ENCODE peak calls at places on chromosomes 4 and X, in six cellular contexts. One of them, this sample, is unnamed. For H3K4me1, the result is how much of the 10 kb centered on the place peaks cover.

GRCh38 chr4:113476800-113477199 is 284.7 kb downstream of the CAMK2D start:
- DNase-seq in ovary: no peak
- DNase-seq in CD8-positive, alpha-beta memory T cell: no peak
- DNase-seq in neuronal stem cell: no peak
- DNase-seq in lower lobe of right lung: no peak
- DNase-seq in psoas muscle: no peak
- DNase-seq in this sample: no peak

GRCh38 chr4:36399762-36400353 is 118.4 kb downstream of the DTHD1 start:
- DNase-seq in ovary: no peak
- DNase-seq in CD8-positive, alpha-beta memory T cell: peak
- DNase-seq in neuronal stem cell: no peak
- DNase-seq in lower lobe of right lung: no peak
- DNase-seq in psoas muscle: no peak
- DNase-seq in this sample: peak

GRCh38 chr4:183098080-183098722 is 856 bp upstream of the WWC2 start:
- DNase-seq in ovary: peak
- DNase-seq in CD8-positive, alpha-beta memory T cell: no peak
- DNase-seq in neuronal stem cell: peak
- DNase-seq in lower lobe of right lung: peak
- DNase-seq in psoas muscle: peak
- DNase-seq in this sample: peak

GRCh38 chr4:72112514-72113156 is 80.8 kb downstream of the NPFFR2 start:
- DNase-seq in ovary: no peak
- DNase-seq in CD8-positive, alpha-beta memory T cell: no peak
- DNase-seq in neuronal stem cell: no peak
- DNase-seq in lower lobe of right lung: no peak
- DNase-seq in psoas muscle: no peak
- DNase-seq in this sample: no peak

GRCh38 chr4:15982833-15983528 is 20.0 kb upstream of the FGFBP2 start:
- DNase-seq in ovary: no peak
- DNase-seq in CD8-positive, alpha-beta memory T cell: no peak
- DNase-seq in neuronal stem cell: no peak
- DNase-seq in lower lobe of right lung: no peak
- DNase-seq in psoas muscle: no peak
- DNase-seq in this sample: no peak

GRCh38 chrX:105191878-105192277 is 28.6 kb downstream of the TEX13A start:
- DNase-seq in ovary: no peak
- DNase-seq in CD8-positive, alpha-beta memory T cell: no peak
- DNase-seq in neuronal stem cell: no peak
- DNase-seq in lower lobe of right lung: no peak
- DNase-seq in psoas muscle: no peak
- DNase-seq in this sample: no peak

GRCh38 chrX:44332437-44332836 is 11.0 kb downstream of the EFHC2 start:
- DNase-seq in ovary: no peak
- DNase-seq in CD8-positive, alpha-beta memory T cell: no peak
- DNase-seq in neuronal stem cell: no peak
- DNase-seq in lower lobe of right lung: no peak
- DNase-seq in psoas muscle: no peak
- DNase-seq in this sample: no peak

GRCh38 chrX:35890699-35891098 is 28.8 kb upstream of the CFAP47 start:
- DNase-seq in ovary: no peak
- DNase-seq in CD8-positive, alpha-beta memory T cell: no peak
- DNase-seq in neuronal stem cell: peak
- DNase-seq in lower lobe of right lung: no peak
- DNase-seq in psoas muscle: no peak
- DNase-seq in this sample: peak

GRCh38 chrX:57364145-57364544 is 77.6 kb downstream of the FAAH2 start:
- DNase-seq in ovary: no peak
- DNase-seq in CD8-positive, alpha-beta memory T cell: no peak
- DNase-seq in neuronal stem cell: no peak
- DNase-seq in lower lobe of right lung: no peak
- DNase-seq in psoas muscle: no peak
- DNase-seq in this sample: no peak

GRCh38 chr4:7238300-7238960 is 46.1 kb downstream of the SORCS2 start:
- DNase-seq in ovary: no peak
- DNase-seq in CD8-positive, alpha-beta memory T cell: no peak
- DNase-seq in neuronal stem cell: no peak
- DNase-seq in lower lobe of right lung: no peak
- DNase-seq in psoas muscle: no peak
- DNase-seq in this sample: no peak

GRCh38 chr4:139279723-139280620 is at the start of gene MGARP:
- DNase-seq in ovary: peak
- DNase-seq in CD8-positive, alpha-beta memory T cell: peak
- DNase-seq in neuronal stem cell: peak
- DNase-seq in lower lobe of right lung: peak
- DNase-seq in psoas muscle: no peak
- DNase-seq in this sample: no peak

GRCh38 chr4:1198070-1198844 is 25.9 kb upstream of the SPON2 start:
- DNase-seq in ovary: peak
- DNase-seq in CD8-positive, alpha-beta memory T cell: no peak
- DNase-seq in neuronal stem cell: no peak
- DNase-seq in lower lobe of right lung: no peak
- DNase-seq in psoas muscle: no peak
- DNase-seq in this sample: peak
- H3K4me1 ChIP-seq in ovary: under half
- H3K4me1 ChIP-seq in CD8-positive, alpha-beta memory T cell: under half
- H3K4me1 ChIP-seq in neuronal stem cell: under half
- H3K4me1 ChIP-seq in lower lobe of right lung: under half
- H3K4me1 ChIP-seq in psoas muscle: under half
- H3K4me1 ChIP-seq in this sample: under half

DNA sequence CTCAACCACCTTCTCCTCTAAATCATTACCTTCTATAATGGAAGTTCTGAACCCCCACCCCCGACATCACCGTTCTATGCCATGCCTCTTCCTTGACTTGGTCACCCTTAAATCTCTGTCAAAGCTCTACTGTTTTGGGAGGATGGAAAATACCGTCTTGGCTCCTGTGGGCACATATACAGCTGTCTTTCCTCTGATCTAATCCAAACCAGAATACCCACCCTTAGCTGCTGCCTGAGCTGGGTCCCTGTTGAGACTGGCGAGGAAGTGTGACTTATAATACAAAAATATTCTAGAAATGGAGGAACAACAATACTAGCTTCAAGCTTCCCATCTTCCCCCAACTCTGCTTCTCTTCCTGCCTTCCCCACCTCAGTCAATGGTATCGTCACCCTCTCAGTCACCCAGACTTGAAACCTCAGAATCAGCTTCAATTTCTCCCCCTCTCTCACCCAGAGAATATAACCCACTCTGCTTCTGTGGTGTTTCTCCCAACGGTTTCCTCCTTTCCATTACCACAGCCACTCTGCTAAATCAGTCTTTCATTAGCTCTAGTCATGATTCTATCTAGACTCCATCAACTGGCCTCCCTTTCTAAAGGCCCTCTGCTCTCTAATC is 583 bp upstream of the IL2RG start:
- DNase-seq in ovary: no peak
- DNase-seq in CD8-positive, alpha-beta memory T cell: no peak
- DNase-seq in neuronal stem cell: no peak
- DNase-seq in lower lobe of right lung: no peak
- DNase-seq in psoas muscle: no peak
- DNase-seq in this sample: no peak
- H3K4me3 ChIP-seq in ovary: no peak
- H3K4me3 ChIP-seq in CD8-positive, alpha-beta memory T cell: peak
- H3K4me3 ChIP-seq in neuronal stem cell: no peak
- H3K4me3 ChIP-seq in lower lobe of right lung: peak
- H3K4me3 ChIP-seq in psoas muscle: no peak
- H3K4me3 ChIP-seq in this sample: no peak

DNA sequence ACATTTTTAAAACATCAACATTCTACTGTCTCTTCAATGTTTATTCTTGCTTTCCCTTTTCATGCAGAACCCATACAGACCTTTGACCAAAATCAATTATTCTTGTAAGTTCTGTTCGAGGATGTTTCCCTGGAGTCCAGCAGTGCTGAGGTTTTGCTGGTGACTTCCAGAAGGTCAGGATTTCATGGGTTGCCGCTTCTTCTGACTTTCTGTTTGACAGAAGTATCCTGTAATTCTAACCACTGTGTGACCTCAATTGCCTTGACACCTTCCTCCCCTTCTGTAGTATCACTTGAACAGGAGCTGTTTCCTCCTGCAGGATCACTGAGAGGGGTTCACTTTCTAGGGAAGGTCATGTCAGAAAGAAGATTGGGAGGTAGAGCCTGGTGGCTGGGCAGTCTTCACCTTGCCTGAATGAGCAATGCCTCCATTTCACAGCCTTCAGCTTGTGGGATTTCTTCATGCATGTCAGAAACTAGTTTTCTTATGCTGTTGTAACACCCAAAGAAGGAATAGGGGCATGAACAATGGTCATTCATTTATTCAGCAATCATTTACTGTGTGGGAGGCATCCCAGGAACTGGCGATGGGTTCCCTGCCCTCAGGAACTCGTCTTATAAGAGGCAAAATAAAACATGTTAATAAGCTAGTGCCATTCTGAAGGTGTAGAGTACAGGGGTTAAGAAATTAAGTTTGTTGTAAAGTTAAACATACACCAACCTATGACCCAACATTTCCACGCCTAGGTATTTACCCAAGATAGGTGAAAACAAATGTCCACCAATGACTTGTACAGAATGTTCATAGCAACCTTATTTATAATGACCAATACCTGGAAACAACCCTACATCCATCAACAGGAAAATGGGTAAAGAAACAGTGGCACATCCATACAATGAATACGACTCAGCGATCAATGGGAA is 205.9 kb downstream of the SOWAHB start:
- DNase-seq in ovary: no peak
- DNase-seq in CD8-positive, alpha-beta memory T cell: no peak
- DNase-seq in neuronal stem cell: no peak
- DNase-seq in lower lobe of right lung: no peak
- DNase-seq in psoas muscle: no peak
- DNase-seq in this sample: no peak
- H3K4me1 ChIP-seq in ovary: under half
- H3K4me1 ChIP-seq in CD8-positive, alpha-beta memory T cell: under half
- H3K4me1 ChIP-seq in neuronal stem cell: under half
- H3K4me1 ChIP-seq in lower lobe of right lung: under half
- H3K4me1 ChIP-seq in psoas muscle: under half
- H3K4me1 ChIP-seq in this sample: under half

GRCh38 chrX:51852096-51852495 is 41.3 kb upstream of the MAGED1 start:
- DNase-seq in ovary: no peak
- DNase-seq in CD8-positive, alpha-beta memory T cell: no peak
- DNase-seq in neuronal stem cell: no peak
- DNase-seq in lower lobe of right lung: no peak
- DNase-seq in psoas muscle: no peak
- DNase-seq in this sample: no peak
- H3K4me3 ChIP-seq in ovary: no peak
- H3K4me3 ChIP-seq in CD8-positive, alpha-beta memory T cell: no peak
- H3K4me3 ChIP-seq in neuronal stem cell: no peak
- H3K4me3 ChIP-seq in lower lobe of right lung: no peak
- H3K4me3 ChIP-seq in psoas muscle: no peak
- H3K4me3 ChIP-seq in this sample: no peak

GRCh38 chrX:10112510-10112909 is 44.3 kb upstream of the CLCN4 start:
- DNase-seq in ovary: no peak
- DNase-seq in CD8-positive, alpha-beta memory T cell: no peak
- DNase-seq in neuronal stem cell: no peak
- DNase-seq in lower lobe of right lung: no peak
- DNase-seq in psoas muscle: no peak
- DNase-seq in this sample: no peak
- H3K4me1 ChIP-seq in ovary: under half
- H3K4me1 ChIP-seq in CD8-positive, alpha-beta memory T cell: half or more
- H3K4me1 ChIP-seq in neuronal stem cell: under half
- H3K4me1 ChIP-seq in lower lobe of right lung: under half
- H3K4me1 ChIP-seq in psoas muscle: under half
- H3K4me1 ChIP-seq in this sample: under half

GRCh38 chrX:78105944-78106650 is 2.0 kb downstream of the PGK1 start:
- DNase-seq in ovary: no peak
- DNase-seq in CD8-positive, alpha-beta memory T cell: no peak
- DNase-seq in neuronal stem cell: no peak
- DNase-seq in lower lobe of right lung: no peak
- DNase-seq in psoas muscle: no peak
- DNase-seq in this sample: peak
- H3K4me3 ChIP-seq in ovary: no peak
- H3K4me3 ChIP-seq in CD8-positive, alpha-beta memory T cell: peak
- H3K4me3 ChIP-seq in neuronal stem cell: no peak
- H3K4me3 ChIP-seq in lower lobe of right lung: peak
- H3K4me3 ChIP-seq in psoas muscle: peak
- H3K4me3 ChIP-seq in this sample: peak

DNA sequence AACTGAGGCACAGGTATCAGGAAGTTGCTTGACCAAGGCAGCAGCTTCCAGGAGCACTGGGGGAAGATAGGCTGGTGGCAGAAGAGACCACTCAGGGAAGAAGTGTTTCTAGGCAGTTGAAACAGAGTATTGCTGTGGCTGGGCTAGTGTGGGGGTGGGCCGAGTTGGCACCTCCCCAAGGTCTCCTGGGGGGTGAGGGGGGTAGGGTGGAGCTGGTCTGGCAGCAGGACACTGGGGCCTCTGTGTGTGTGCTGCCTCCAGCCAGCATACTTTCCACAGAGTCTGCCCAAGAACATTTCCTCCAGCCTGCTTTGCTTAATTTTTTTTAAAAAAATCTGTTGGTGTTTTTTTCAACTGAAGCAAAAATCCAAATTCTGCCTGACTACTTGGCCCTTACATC is 4.1 kb downstream of the ITIH6 start:
- DNase-seq in ovary: no peak
- DNase-seq in CD8-positive, alpha-beta memory T cell: no peak
- DNase-seq in neuronal stem cell: no peak
- DNase-seq in lower lobe of right lung: no peak
- DNase-seq in psoas muscle: no peak
- DNase-seq in this sample: no peak
- H3K4me1 ChIP-seq in ovary: under half
- H3K4me1 ChIP-seq in CD8-positive, alpha-beta memory T cell: under half
- H3K4me1 ChIP-seq in neuronal stem cell: under half
- H3K4me1 ChIP-seq in lower lobe of right lung: under half
- H3K4me1 ChIP-seq in psoas muscle: under half
- H3K4me1 ChIP-seq in this sample: under half

GRCh38 chrX:137684591-137684990 is 118.7 kb downstream of the ZIC3 start:
- DNase-seq in ovary: no peak
- DNase-seq in CD8-positive, alpha-beta memory T cell: no peak
- DNase-seq in neuronal stem cell: no peak
- DNase-seq in lower lobe of right lung: no peak
- DNase-seq in psoas muscle: no peak
- DNase-seq in this sample: no peak
- H3K4me3 ChIP-seq in ovary: no peak
- H3K4me3 ChIP-seq in CD8-positive, alpha-beta memory T cell: no peak
- H3K4me3 ChIP-seq in neuronal stem cell: no peak
- H3K4me3 ChIP-seq in lower lobe of right lung: no peak
- H3K4me3 ChIP-seq in psoas muscle: no peak
- H3K4me3 ChIP-seq in this sample: no peak

DNA sequence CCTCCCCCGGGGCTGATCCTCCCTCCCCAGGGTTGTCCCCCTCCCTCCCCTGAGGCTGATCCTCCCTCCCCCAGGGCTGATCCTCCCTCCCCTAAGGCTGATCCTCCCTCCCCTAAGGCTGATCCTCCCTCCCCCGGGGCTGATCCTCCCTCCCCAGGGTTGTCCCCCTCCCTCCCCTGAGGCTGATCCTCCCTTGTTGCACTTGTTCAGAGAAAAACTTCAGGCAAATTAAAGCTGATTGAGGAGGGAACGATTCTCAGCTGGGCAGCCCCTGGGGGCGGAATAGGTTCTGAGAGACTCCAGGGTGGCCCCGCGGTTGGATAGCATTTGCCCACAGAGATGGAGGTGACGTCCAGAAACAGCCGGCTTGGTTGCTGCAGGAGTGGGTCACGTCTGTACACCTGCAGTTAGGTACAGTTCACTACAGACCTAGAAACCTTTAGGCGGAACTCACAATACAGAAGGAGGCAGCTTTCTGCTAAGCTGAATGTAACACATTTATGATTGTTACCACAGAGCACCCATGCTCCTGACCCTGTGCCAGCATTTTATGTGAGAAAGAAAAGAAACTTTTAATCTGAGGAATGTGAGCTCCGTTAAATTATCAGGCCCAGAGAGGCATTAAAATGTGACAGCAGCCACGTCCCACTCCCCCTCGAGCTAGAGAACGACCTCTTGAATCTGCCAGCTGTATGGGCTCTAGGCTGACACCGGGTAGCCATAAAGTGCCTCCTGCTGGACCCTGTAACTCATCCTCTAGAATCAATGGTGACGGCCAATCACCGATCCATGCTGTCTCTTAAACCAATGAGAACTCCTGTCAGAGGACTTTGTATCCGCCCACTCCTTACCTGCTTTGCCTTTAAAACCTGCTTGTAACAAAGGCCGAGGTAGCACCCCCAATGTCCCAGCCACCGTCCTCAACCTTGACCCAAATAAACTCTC is 110.4 kb upstream of the ADRA2C start:
- DNase-seq in ovary: no peak
- DNase-seq in CD8-positive, alpha-beta memory T cell: no peak
- DNase-seq in neuronal stem cell: no peak
- DNase-seq in lower lobe of right lung: no peak
- DNase-seq in psoas muscle: no peak
- DNase-seq in this sample: no peak
- H3K4me1 ChIP-seq in ovary: under half
- H3K4me1 ChIP-seq in CD8-positive, alpha-beta memory T cell: under half
- H3K4me1 ChIP-seq in neuronal stem cell: under half
- H3K4me1 ChIP-seq in lower lobe of right lung: under half
- H3K4me1 ChIP-seq in psoas muscle: under half
- H3K4me1 ChIP-seq in this sample: under half